ENCODE peak calls at places on chromosomes 4 and X, in seven cellular contexts. One of them, this sample, is unnamed.

GRCh38 chr4:185238261-185238681 is 28.9 kb downstream of the SNX25 start:
- DNase-seq in GDM1: no peak
- DNase-seq in naive thymus-derived CD8-positive, alpha-beta T cell: no peak
- DNase-seq in T-helper 9 cell: no peak
- DNase-seq in fibroblast of lung: peak; percentile 59
- DNase-seq in gastrocnemius medialis: no peak
- DNase-seq in progenitor cell of endocrine pancreas: no peak
- DNase-seq in this sample: peak; percentile 87

GRCh38 chr4:92255920-92256244 is 47.9 kb upstream of the GRID2 start:
- DNase-seq in T-helper 9 cell: no peak
- DNase-seq in gastrocnemius medialis: no peak
- DNase-seq in naive thymus-derived CD8-positive, alpha-beta T cell: no peak
- DNase-seq in progenitor cell of endocrine pancreas: no peak
- DNase-seq in fibroblast of lung: no peak
- DNase-seq in GDM1: no peak
- DNase-seq in this sample: no peak

GRCh38 chr4:41887821-41888699 is 47.2 kb upstream of the TMEM33 start:
- DNase-seq in fibroblast of lung: peak; percentile 77
- DNase-seq in naive thymus-derived CD8-positive, alpha-beta T cell: peak; percentile 27
- DNase-seq in progenitor cell of endocrine pancreas: no peak
- DNase-seq in T-helper 9 cell: peak; percentile 30
- DNase-seq in GDM1: no peak
- DNase-seq in gastrocnemius medialis: no peak
- DNase-seq in this sample: peak; percentile 61

GRCh38 chrX:39477438-39478120 is 620.2 kb downstream of the BCOR start:
- DNase-seq in progenitor cell of endocrine pancreas: peak; percentile 15
- DNase-seq in gastrocnemius medialis: peak; percentile 13
- DNase-seq in GDM1: no peak
- DNase-seq in T-helper 9 cell: no peak
- DNase-seq in naive thymus-derived CD8-positive, alpha-beta T cell: no peak
- DNase-seq in fibroblast of lung: peak; percentile 13
- DNase-seq in this sample: no peak

GRCh38 chr4:155377281-155377680 is 516 bp upstream of the MAP9 start:
- DNase-seq in progenitor cell of endocrine pancreas: no peak
- DNase-seq in naive thymus-derived CD8-positive, alpha-beta T cell: no peak
- DNase-seq in GDM1: no peak
- DNase-seq in T-helper 9 cell: no peak
- DNase-seq in fibroblast of lung: peak; percentile 17
- DNase-seq in gastrocnemius medialis: no peak
- DNase-seq in this sample: peak; percentile 54

GRCh38 chr4:1246111-1246881 is 2.6 kb downstream of the CTBP1 start:
- DNase-seq in gastrocnemius medialis: peak; percentile 22
- DNase-seq in T-helper 9 cell: no peak
- DNase-seq in fibroblast of lung: no peak
- DNase-seq in GDM1: no peak
- DNase-seq in progenitor cell of endocrine pancreas: peak; percentile 8
- DNase-seq in naive thymus-derived CD8-positive, alpha-beta T cell: no peak
- DNase-seq in this sample: no peak

GRCh38 chr4:23969635-23970034 is 79.8 kb upstream of the PPARGC1A start:
- DNase-seq in T-helper 9 cell: no peak
- DNase-seq in naive thymus-derived CD8-positive, alpha-beta T cell: no peak
- DNase-seq in gastrocnemius medialis: no peak
- DNase-seq in fibroblast of lung: no peak
- DNase-seq in GDM1: no peak
- DNase-seq in progenitor cell of endocrine pancreas: no peak
- DNase-seq in this sample: no peak

GRCh38 chrX:99549381-99549780 is 860.7 kb downstream of the PCDH19 start:
- DNase-seq in gastrocnemius medialis: no peak
- DNase-seq in progenitor cell of endocrine pancreas: no peak
- DNase-seq in GDM1: no peak
- DNase-seq in naive thymus-derived CD8-positive, alpha-beta T cell: no peak
- DNase-seq in fibroblast of lung: no peak
- DNase-seq in T-helper 9 cell: no peak
- DNase-seq in this sample: no peak

GRCh38 chr4:75733369-75733768 is 9.0 kb downstream of the USO1 start:
- DNase-seq in progenitor cell of endocrine pancreas: no peak
- DNase-seq in gastrocnemius medialis: no peak
- DNase-seq in fibroblast of lung: peak; percentile 47
- DNase-seq in T-helper 9 cell: no peak
- DNase-seq in naive thymus-derived CD8-positive, alpha-beta T cell: no peak
- DNase-seq in GDM1: no peak
- DNase-seq in this sample: peak; percentile 74

GRCh38 chr4:45438047-45438446 is 685.8 kb downstream of the GABRG1 start:
- DNase-seq in progenitor cell of endocrine pancreas: no peak
- DNase-seq in naive thymus-derived CD8-positive, alpha-beta T cell: no peak
- DNase-seq in fibroblast of lung: peak; percentile 2
- DNase-seq in GDM1: no peak
- DNase-seq in gastrocnemius medialis: no peak
- DNase-seq in T-helper 9 cell: no peak
- DNase-seq in this sample: no peak

GRCh38 chr4:183391204-183391603 is 53.2 kb upstream of the CDKN2AIP start:
- DNase-seq in progenitor cell of endocrine pancreas: no peak
- DNase-seq in gastrocnemius medialis: no peak
- DNase-seq in T-helper 9 cell: no peak
- DNase-seq in GDM1: no peak
- DNase-seq in naive thymus-derived CD8-positive, alpha-beta T cell: no peak
- DNase-seq in fibroblast of lung: no peak
- DNase-seq in this sample: no peak

GRCh38 chr4:2417196-2417764 is 1.2 kb downstream of the ZFYVE28 start:
- DNase-seq in T-helper 9 cell: no peak
- DNase-seq in naive thymus-derived CD8-positive, alpha-beta T cell: no peak
- DNase-seq in fibroblast of lung: no peak
- DNase-seq in GDM1: no peak
- DNase-seq in progenitor cell of endocrine pancreas: no peak
- DNase-seq in gastrocnemius medialis: no peak
- DNase-seq in this sample: no peak

GRCh38 chr4:86564795-86565194 is 29.3 kb upstream of the PTPN13 start:
- DNase-seq in GDM1: peak; percentile 75
- DNase-seq in gastrocnemius medialis: no peak
- DNase-seq in progenitor cell of endocrine pancreas: no peak
- DNase-seq in T-helper 9 cell: no peak
- DNase-seq in fibroblast of lung: no peak
- DNase-seq in naive thymus-derived CD8-positive, alpha-beta T cell: no peak
- DNase-seq in this sample: peak; percentile 11

This sample was measured in fibroblast of mammary gland.